ENCODE peak calls at places on chromosomes 7 and 10, in nine cellular contexts. One of them, this sample, is unnamed.

GRCh38 chr7:17781491-17782215 is 158.6 kb downstream of the SNX13 start:
- DNase-seq in glutamatergic neuron: no peak
- DNase-seq in CD14-positive monocyte: no peak
- DNase-seq in CD4-positive, alpha-beta T cell: no peak
- DNase-seq in small intestine: peak; percentile 5
- DNase-seq in NCI-H1694 treated with DMSO at 0.1 percent for 48 hours: peak; percentile 65
- DNase-seq in T1000: peak; percentile 7
- DNase-seq in GM23248: peak; percentile 8
- DNase-seq in CD4-positive, CD25-positive, alpha-beta regulatory T cell: no peak
- DNase-seq in this sample: no peak

GRCh38 chr7:158097511-158098124 is 490.0 kb downstream of the PTPRN2 start:
- DNase-seq in GM23248: no peak
- DNase-seq in NCI-H1694 treated with DMSO at 0.1 percent for 48 hours: no peak
- DNase-seq in CD14-positive monocyte: no peak
- DNase-seq in CD4-positive, alpha-beta T cell: no peak
- DNase-seq in small intestine: no peak
- DNase-seq in CD4-positive, CD25-positive, alpha-beta regulatory T cell: no peak
- DNase-seq in T1000: no peak
- DNase-seq in glutamatergic neuron: no peak
- DNase-seq in this sample: no peak

GRCh38 chr10:15817407-15818046 is 42.8 kb downstream of the MINDY3 start:
- DNase-seq in glutamatergic neuron: no peak
- DNase-seq in CD4-positive, CD25-positive, alpha-beta regulatory T cell: no peak
- DNase-seq in GM23248: no peak
- DNase-seq in NCI-H1694 treated with DMSO at 0.1 percent for 48 hours: no peak
- DNase-seq in T1000: no peak
- DNase-seq in CD4-positive, alpha-beta T cell: no peak
- DNase-seq in CD14-positive monocyte: no peak
- DNase-seq in small intestine: no peak
- DNase-seq in this sample: peak; percentile 7

GRCh38 chr7:114663502-114663901 is 248.9 kb downstream of the FOXP2 start:
- DNase-seq in glutamatergic neuron: no peak
- DNase-seq in T1000: no peak
- DNase-seq in small intestine: peak; percentile 63
- DNase-seq in GM23248: peak; percentile 42
- DNase-seq in CD4-positive, alpha-beta T cell: no peak
- DNase-seq in NCI-H1694 treated with DMSO at 0.1 percent for 48 hours: peak; percentile 81
- DNase-seq in CD14-positive monocyte: no peak
- DNase-seq in CD4-positive, CD25-positive, alpha-beta regulatory T cell: peak; percentile 20
- DNase-seq in this sample: peak; percentile 44

GRCh38 chr10:123614888-123615287 is 51.3 kb upstream of the GPR26 start:
- DNase-seq in GM23248: peak; percentile 67
- DNase-seq in CD4-positive, alpha-beta T cell: peak; percentile 18
- DNase-seq in small intestine: peak; percentile 44
- DNase-seq in CD14-positive monocyte: no peak
- DNase-seq in CD4-positive, CD25-positive, alpha-beta regulatory T cell: peak; percentile 32
- DNase-seq in T1000: peak; percentile 9
- DNase-seq in glutamatergic neuron: no peak
- DNase-seq in NCI-H1694 treated with DMSO at 0.1 percent for 48 hours: no peak
- DNase-seq in this sample: peak; percentile 36

GRCh38 chr7:33578166-33578565 is 327.2 kb upstream of the BMPER start:
- DNase-seq in CD4-positive, alpha-beta T cell: no peak
- DNase-seq in T1000: no peak
- DNase-seq in small intestine: no peak
- DNase-seq in glutamatergic neuron: no peak
- DNase-seq in CD4-positive, CD25-positive, alpha-beta regulatory T cell: no peak
- DNase-seq in NCI-H1694 treated with DMSO at 0.1 percent for 48 hours: no peak
- DNase-seq in GM23248: peak; percentile 10
- DNase-seq in CD14-positive monocyte: no peak
- DNase-seq in this sample: no peak

GRCh38 chr7:2017914-2018785 is 214.6 kb downstream of the MAD1L1 start:
- DNase-seq in CD4-positive, alpha-beta T cell: no peak
- DNase-seq in glutamatergic neuron: no peak
- DNase-seq in GM23248: no peak
- DNase-seq in NCI-H1694 treated with DMSO at 0.1 percent for 48 hours: no peak
- DNase-seq in CD4-positive, CD25-positive, alpha-beta regulatory T cell: no peak
- DNase-seq in CD14-positive monocyte: peak; percentile 48
- DNase-seq in T1000: no peak
- DNase-seq in small intestine: no peak
- DNase-seq in this sample: no peak

GRCh38 chr10:126476256-126476655 is 88.0 kb upstream of the ADAM12 start:
- DNase-seq in CD4-positive, alpha-beta T cell: no peak
- DNase-seq in CD4-positive, CD25-positive, alpha-beta regulatory T cell: no peak
- DNase-seq in small intestine: no peak
- DNase-seq in T1000: no peak
- DNase-seq in GM23248: no peak
- DNase-seq in glutamatergic neuron: peak; percentile 64
- DNase-seq in NCI-H1694 treated with DMSO at 0.1 percent for 48 hours: no peak
- DNase-seq in CD14-positive monocyte: no peak
- DNase-seq in this sample: no peak

GRCh38 chr7:70353310-70353947 is 755.2 kb downstream of the AUTS2 start:
- DNase-seq in GM23248: peak; percentile 18
- DNase-seq in small intestine: no peak
- DNase-seq in glutamatergic neuron: no peak
- DNase-seq in CD4-positive, alpha-beta T cell: no peak
- DNase-seq in CD14-positive monocyte: no peak
- DNase-seq in CD4-positive, CD25-positive, alpha-beta regulatory T cell: no peak
- DNase-seq in T1000: no peak
- DNase-seq in NCI-H1694 treated with DMSO at 0.1 percent for 48 hours: peak; percentile 91
- DNase-seq in this sample: no peak

GRCh38 chr7:1403844-1404404 is 55.3 kb downstream of the MICALL2 start:
- DNase-seq in CD4-positive, CD25-positive, alpha-beta regulatory T cell: no peak
- DNase-seq in NCI-H1694 treated with DMSO at 0.1 percent for 48 hours: peak; percentile 29
- DNase-seq in CD14-positive monocyte: no peak
- DNase-seq in GM23248: peak; percentile 70
- DNase-seq in small intestine: no peak
- DNase-seq in CD4-positive, alpha-beta T cell: no peak
- DNase-seq in T1000: no peak
- DNase-seq in glutamatergic neuron: peak; percentile 62
- DNase-seq in this sample: peak; percentile 22

GRCh38 chr10:117007080-117007479 is 2.1 kb upstream of the SHTN1 start:
- DNase-seq in T1000: no peak
- DNase-seq in GM23248: peak; percentile 86
- DNase-seq in small intestine: no peak
- DNase-seq in CD14-positive monocyte: no peak
- DNase-seq in glutamatergic neuron: no peak
- DNase-seq in NCI-H1694 treated with DMSO at 0.1 percent for 48 hours: no peak
- DNase-seq in CD4-positive, CD25-positive, alpha-beta regulatory T cell: no peak
- DNase-seq in CD4-positive, alpha-beta T cell: no peak
- DNase-seq in this sample: peak; percentile 24

GRCh38 chr10:79502561-79503309 is 9.6 kb upstream of the EIF5AL1 start:
- DNase-seq in CD4-positive, CD25-positive, alpha-beta regulatory T cell: no peak
- DNase-seq in CD4-positive, alpha-beta T cell: no peak
- DNase-seq in T1000: no peak
- DNase-seq in NCI-H1694 treated with DMSO at 0.1 percent for 48 hours: no peak
- DNase-seq in glutamatergic neuron: peak; percentile 31
- DNase-seq in GM23248: no peak
- DNase-seq in CD14-positive monocyte: no peak
- DNase-seq in small intestine: no peak
- DNase-seq in this sample: no peak

GRCh38 chr10:122331615-122332446 is 42.7 kb upstream of the PLEKHA1 start:
- DNase-seq in CD4-positive, alpha-beta T cell: no peak
- DNase-seq in CD4-positive, CD25-positive, alpha-beta regulatory T cell: no peak
- DNase-seq in T1000: no peak
- DNase-seq in NCI-H1694 treated with DMSO at 0.1 percent for 48 hours: no peak
- DNase-seq in CD14-positive monocyte: no peak
- DNase-seq in glutamatergic neuron: no peak
- DNase-seq in GM23248: no peak
- DNase-seq in small intestine: no peak
- DNase-seq in this sample: no peak

GRCh38 chr7:20828947-20829346 is 42.3 kb upstream of the SP8 start:
- DNase-seq in CD14-positive monocyte: no peak
- DNase-seq in small intestine: no peak
- DNase-seq in T1000: no peak
- DNase-seq in glutamatergic neuron: no peak
- DNase-seq in NCI-H1694 treated with DMSO at 0.1 percent for 48 hours: no peak
- DNase-seq in GM23248: no peak
- DNase-seq in CD4-positive, CD25-positive, alpha-beta regulatory T cell: no peak
- DNase-seq in CD4-positive, alpha-beta T cell: no peak
- DNase-seq in this sample: no peak

GRCh38 chr7:128459394-128459878 is 3.8 kb downstream of the HILPDA start:
- DNase-seq in NCI-H1694 treated with DMSO at 0.1 percent for 48 hours: peak; percentile 74
- DNase-seq in CD14-positive monocyte: peak; percentile 62
- DNase-seq in CD4-positive, CD25-positive, alpha-beta regulatory T cell: peak; percentile 90
- DNase-seq in T1000: no peak
- DNase-seq in glutamatergic neuron: peak; percentile 66
- DNase-seq in CD4-positive, alpha-beta T cell: peak; percentile 53
- DNase-seq in GM23248: peak; percentile 81
- DNase-seq in small intestine: peak; percentile 86
- DNase-seq in this sample: peak; percentile 79

GRCh38 chr7:82081644-82082224 is 311.9 kb upstream of the HGF start:
- DNase-seq in NCI-H1694 treated with DMSO at 0.1 percent for 48 hours: no peak
- DNase-seq in small intestine: no peak
- DNase-seq in CD14-positive monocyte: no peak
- DNase-seq in CD4-positive, CD25-positive, alpha-beta regulatory T cell: no peak
- DNase-seq in GM23248: no peak
- DNase-seq in glutamatergic neuron: peak; percentile 12
- DNase-seq in CD4-positive, alpha-beta T cell: no peak
- DNase-seq in T1000: no peak
- DNase-seq in this sample: no peak

GRCh38 chr7:1434165-1434718 is 25.0 kb downstream of the MICALL2 start:
- DNase-seq in CD4-positive, CD25-positive, alpha-beta regulatory T cell: no peak
- DNase-seq in NCI-H1694 treated with DMSO at 0.1 percent for 48 hours: no peak
- DNase-seq in CD4-positive, alpha-beta T cell: no peak
- DNase-seq in T1000: no peak
- DNase-seq in small intestine: no peak
- DNase-seq in GM23248: no peak
- DNase-seq in CD14-positive monocyte: no peak
- DNase-seq in glutamatergic neuron: no peak
- DNase-seq in this sample: no peak

GRCh38 chr10:126387931-126388911 is at the start of gene ADAM12:
- DNase-seq in CD14-positive monocyte: no peak
- DNase-seq in GM23248: peak; percentile 86
- DNase-seq in glutamatergic neuron: peak; percentile 49
- DNase-seq in CD4-positive, CD25-positive, alpha-beta regulatory T cell: peak; percentile 5
- DNase-seq in CD4-positive, alpha-beta T cell: no peak
- DNase-seq in NCI-H1694 treated with DMSO at 0.1 percent for 48 hours: no peak
- DNase-seq in small intestine: no peak
- DNase-seq in T1000: peak; percentile 55
- DNase-seq in this sample: peak; percentile 13

GRCh38 chr10:108404155-108404554 is 1239.6 kb upstream of the SORCS1 start:
- DNase-seq in CD14-positive monocyte: no peak
- DNase-seq in CD4-positive, CD25-positive, alpha-beta regulatory T cell: no peak
- DNase-seq in glutamatergic neuron: no peak
- DNase-seq in T1000: no peak
- DNase-seq in GM23248: no peak
- DNase-seq in NCI-H1694 treated with DMSO at 0.1 percent for 48 hours: no peak
- DNase-seq in CD4-positive, alpha-beta T cell: no peak
- DNase-seq in small intestine: no peak
- DNase-seq in this sample: no peak

GRCh38 chr7:112546723-112547513 is 66.1 kb downstream of the LSMEM1 start:
- DNase-seq in small intestine: no peak
- DNase-seq in CD4-positive, alpha-beta T cell: no peak
- DNase-seq in glutamatergic neuron: no peak
- DNase-seq in GM23248: no peak
- DNase-seq in CD14-positive monocyte: no peak
- DNase-seq in NCI-H1694 treated with DMSO at 0.1 percent for 48 hours: no peak
- DNase-seq in T1000: no peak
- DNase-seq in CD4-positive, CD25-positive, alpha-beta regulatory T cell: no peak
- DNase-seq in this sample: no peak

GRCh38 chr10:47206449-47207279 is 93.3 kb upstream of the GDF10 start:
- DNase-seq in glutamatergic neuron: no peak
- DNase-seq in CD4-positive, CD25-positive, alpha-beta regulatory T cell: peak; percentile 56
- DNase-seq in GM23248: no peak
- DNase-seq in T1000: no peak
- DNase-seq in NCI-H1694 treated with DMSO at 0.1 percent for 48 hours: no peak
- DNase-seq in CD14-positive monocyte: no peak
- DNase-seq in small intestine: peak; percentile 40
- DNase-seq in CD4-positive, alpha-beta T cell: no peak
- DNase-seq in this sample: no peak

GRCh38 chr10:79023489-79024162 is 45.1 kb upstream of the ZMIZ1 start:
- DNase-seq in small intestine: peak; percentile 52
- DNase-seq in CD4-positive, alpha-beta T cell: no peak
- DNase-seq in GM23248: no peak
- DNase-seq in NCI-H1694 treated with DMSO at 0.1 percent for 48 hours: no peak
- DNase-seq in glutamatergic neuron: no peak
- DNase-seq in T1000: no peak
- DNase-seq in CD4-positive, CD25-positive, alpha-beta regulatory T cell: no peak
- DNase-seq in CD14-positive monocyte: peak; percentile 25
- DNase-seq in this sample: no peak

GRCh38 chr7:152899004-152899403 is 139.5 kb downstream of the ACTR3B start:
- DNase-seq in GM23248: no peak
- DNase-seq in glutamatergic neuron: no peak
- DNase-seq in CD14-positive monocyte: no peak
- DNase-seq in T1000: no peak
- DNase-seq in CD4-positive, alpha-beta T cell: no peak
- DNase-seq in NCI-H1694 treated with DMSO at 0.1 percent for 48 hours: no peak
- DNase-seq in CD4-positive, CD25-positive, alpha-beta regulatory T cell: no peak
- DNase-seq in small intestine: no peak
- DNase-seq in this sample: no peak

GRCh38 chr10:97332586-97333350 is 1.8 kb downstream of the FRAT2 start:
- DNase-seq in CD4-positive, CD25-positive, alpha-beta regulatory T cell: no peak
- DNase-seq in small intestine: peak; percentile 86
- DNase-seq in T1000: peak; percentile 20
- DNase-seq in CD4-positive, alpha-beta T cell: no peak
- DNase-seq in CD14-positive monocyte: no peak
- DNase-seq in GM23248: peak; percentile 90
- DNase-seq in NCI-H1694 treated with DMSO at 0.1 percent for 48 hours: no peak
- DNase-seq in glutamatergic neuron: no peak
- DNase-seq in this sample: peak; percentile 48

GRCh38 chr10:5365940-5366339 is 1.2 kb downstream of the UCN3 start:
- DNase-seq in T1000: no peak
- DNase-seq in small intestine: no peak
- DNase-seq in CD4-positive, CD25-positive, alpha-beta regulatory T cell: no peak
- DNase-seq in CD4-positive, alpha-beta T cell: no peak
- DNase-seq in NCI-H1694 treated with DMSO at 0.1 percent for 48 hours: no peak
- DNase-seq in GM23248: no peak
- DNase-seq in glutamatergic neuron: no peak
- DNase-seq in CD14-positive monocyte: no peak
- DNase-seq in this sample: no peak

GRCh38 chr7:102469351-102469971 is 4.7 kb downstream of the LRWD1 start:
- DNase-seq in CD4-positive, CD25-positive, alpha-beta regulatory T cell: no peak
- DNase-seq in GM23248: no peak
- DNase-seq in NCI-H1694 treated with DMSO at 0.1 percent for 48 hours: no peak
- DNase-seq in T1000: no peak
- DNase-seq in CD14-positive monocyte: peak; percentile 47
- DNase-seq in CD4-positive, alpha-beta T cell: no peak
- DNase-seq in glutamatergic neuron: peak; percentile 11
- DNase-seq in small intestine: no peak
- DNase-seq in this sample: no peak

GRCh38 chr7:53315986-53316385 is 280.6 kb downstream of the POM121L12 start:
- DNase-seq in small intestine: no peak
- DNase-seq in CD14-positive monocyte: no peak
- DNase-seq in GM23248: no peak
- DNase-seq in CD4-positive, alpha-beta T cell: no peak
- DNase-seq in NCI-H1694 treated with DMSO at 0.1 percent for 48 hours: no peak
- DNase-seq in T1000: peak; percentile 83
- DNase-seq in CD4-positive, CD25-positive, alpha-beta regulatory T cell: no peak
- DNase-seq in glutamatergic neuron: no peak
- DNase-seq in this sample: no peak

GRCh38 chr7:6175642-6176041 is 96.8 kb downstream of the CYTH3 start:
- DNase-seq in CD4-positive, CD25-positive, alpha-beta regulatory T cell: no peak
- DNase-seq in T1000: no peak
- DNase-seq in GM23248: peak; percentile 77
- DNase-seq in small intestine: no peak
- DNase-seq in CD14-positive monocyte: no peak
- DNase-seq in glutamatergic neuron: no peak
- DNase-seq in NCI-H1694 treated with DMSO at 0.1 percent for 48 hours: no peak
- DNase-seq in CD4-positive, alpha-beta T cell: no peak
- DNase-seq in this sample: no peak